ENCODE peak calls at places on chromosomes 16 and 17, in five cellular contexts. Y, B, J, K and V are unnamed samples.

GRCh38 chr16:83675136-83675535 is 132.6 kb upstream of the HSBP1 start:
- DNase-seq in Y (no peak), B (no peak), J (no peak), K (peak), V (no peak)

GRCh38 chr17:75783803-75784472 is 668 bp upstream of the UNK start:
- DNase-seq in Y (no peak), B (no peak), J (peak), K (no peak), V (no peak)

GRCh38 chr16:58661199-58661830 is 23.3 kb downstream of the SLC38A7 start:
- DNase-seq in Y (peak), B (peak), J (no peak), K (peak), V (peak)

GRCh38 chr16:79767597-79768280 is 167.2 kb upstream of the MAF start:
- DNase-seq in Y (no peak), B (no peak), J (no peak), K (peak), V (peak)

GRCh38 chr16:75045424-75045823 is 46.6 kb downstream of the ZNRF1 start:
- DNase-seq in Y (no peak), B (no peak), J (no peak), K (no peak), V (no peak)

GRCh38 chr16:21083729-21084268 is 66.8 kb downstream of the DNAH3 start:
- DNase-seq in Y (peak), B (peak), J (peak), K (peak), V (peak)

GRCh38 chr17:17900615-17901520 is 64.1 kb upstream of the SREBF1 start:
- DNase-seq in Y (peak), B (no peak), J (no peak), K (no peak), V (peak)

GRCh38 chr17:12591336-12591735 is 74.4 kb upstream of the MYOCD start:
- DNase-seq in Y (no peak), B (peak), J (no peak), K (no peak), V (peak)

GRCh38 chr17:15918661-15919259 is 26.2 kb upstream of the ADORA2B start:
- DNase-seq in Y (no peak), B (no peak), J (no peak), K (no peak), V (no peak)

GRCh38 chr16:87382023-87382785 is 1.4 kb downstream of the FBXO31 start:
- DNase-seq in Y (no peak), B (no peak), J (no peak), K (no peak), V (peak)

GRCh38 chr17:39461911-39462641 is 790 bp downstream of the CDK12 start:
- DNase-seq in Y (peak), B (peak), J (peak), K (no peak), V (peak)

DNA sequence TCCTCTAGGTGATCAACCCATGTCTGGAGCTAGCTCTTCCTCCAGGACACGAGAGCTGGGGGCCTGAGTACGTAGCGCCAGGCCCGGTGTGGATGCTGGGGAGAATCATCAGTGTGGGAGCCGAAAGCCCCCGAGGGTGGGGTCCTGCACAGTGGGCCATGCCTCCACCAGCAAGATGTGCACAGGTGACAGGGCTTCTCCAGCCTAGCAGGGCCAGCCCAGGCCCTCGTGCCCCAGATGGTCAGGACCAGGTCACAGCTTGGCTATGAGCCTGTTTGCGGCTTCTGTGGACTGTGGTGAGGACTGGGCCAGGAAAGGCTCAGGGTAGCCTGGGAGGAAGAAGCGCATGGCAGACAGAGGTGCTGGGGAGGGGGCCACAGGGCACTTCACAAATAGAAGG is 7.8 kb downstream of the MPG start:
- DNase-seq in Y (no peak), B (no peak), J (no peak), K (no peak), V (no peak)
- H2BK12ac ChIP-seq in Y (no peak), B (no peak), J (no peak), K (no peak), V (no peak)

GRCh38 chr16:67775273-67775672 is 31.1 kb downstream of the RANBP10 start:
- DNase-seq in Y (peak), B (no peak), J (no peak), K (no peak), V (no peak)
- H2BK12ac ChIP-seq in Y (no peak), B (no peak), J (no peak), K (no peak), V (no peak)

DNA sequence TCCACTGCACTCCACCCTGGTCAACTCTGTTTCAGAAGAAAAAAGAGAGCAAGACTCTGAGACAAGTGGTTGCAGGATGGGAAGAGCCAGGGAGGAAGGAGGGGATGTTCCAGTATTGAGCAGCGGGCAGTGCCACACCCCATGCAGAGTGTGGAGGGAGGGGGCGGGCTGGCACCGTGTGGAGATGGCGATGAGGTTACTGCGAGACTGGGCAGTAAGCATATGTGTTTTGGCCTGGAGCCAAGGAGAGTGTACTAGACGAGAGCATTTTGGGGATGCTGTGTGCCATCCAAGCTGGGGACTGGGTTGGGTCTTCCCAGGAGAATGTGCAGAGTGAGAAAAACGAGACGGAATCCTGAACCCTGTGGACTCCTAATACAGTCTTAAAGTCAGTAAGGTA is 3.3 kb downstream of the TBC1D24 start:
- DNase-seq in Y (no peak), B (no peak), J (no peak), K (no peak), V (no peak)
- H2BK12ac ChIP-seq in Y (no peak), B (no peak), J (no peak), K (no peak), V (no peak)

DNA sequence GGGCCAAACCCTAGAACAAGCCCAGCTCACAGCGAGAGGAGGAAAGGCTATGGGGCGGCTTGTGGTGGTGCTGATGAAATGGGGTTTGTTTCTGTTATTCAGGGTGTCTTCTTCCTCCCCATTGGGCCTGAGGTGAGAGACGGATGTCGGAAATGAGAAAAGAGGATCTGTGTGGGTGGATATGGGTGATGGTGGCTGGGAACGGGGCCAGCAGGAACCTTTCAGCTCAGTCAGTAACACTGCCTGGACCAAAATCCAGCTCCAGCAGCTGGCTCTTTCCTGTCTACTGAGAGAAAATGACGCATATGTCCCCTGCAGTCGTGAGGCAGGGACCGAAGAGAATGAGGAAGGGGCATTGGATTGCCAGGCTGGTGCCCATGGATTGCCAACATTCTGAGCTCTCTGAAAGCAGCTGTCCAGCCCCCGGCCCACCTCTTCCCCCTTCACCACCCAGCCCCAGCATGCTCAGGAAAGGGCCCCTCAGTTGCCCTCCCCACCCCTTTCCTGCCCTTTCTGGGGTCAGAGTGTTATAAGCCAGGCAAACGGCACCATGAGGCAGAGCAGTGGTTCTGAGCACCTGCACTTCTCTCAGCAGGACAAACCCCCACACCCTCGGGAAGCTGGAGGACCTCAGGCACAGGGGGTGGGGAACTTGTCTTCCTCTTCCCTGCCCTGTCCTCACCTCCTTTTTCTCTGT is 4.0 kb downstream of the MYH3 start:
- DNase-seq in Y (no peak), B (no peak), J (no peak), K (no peak), V (no peak)
- H2BK12ac ChIP-seq in Y (no peak), B (no peak), J (no peak), K (no peak), V (no peak)

DNA sequence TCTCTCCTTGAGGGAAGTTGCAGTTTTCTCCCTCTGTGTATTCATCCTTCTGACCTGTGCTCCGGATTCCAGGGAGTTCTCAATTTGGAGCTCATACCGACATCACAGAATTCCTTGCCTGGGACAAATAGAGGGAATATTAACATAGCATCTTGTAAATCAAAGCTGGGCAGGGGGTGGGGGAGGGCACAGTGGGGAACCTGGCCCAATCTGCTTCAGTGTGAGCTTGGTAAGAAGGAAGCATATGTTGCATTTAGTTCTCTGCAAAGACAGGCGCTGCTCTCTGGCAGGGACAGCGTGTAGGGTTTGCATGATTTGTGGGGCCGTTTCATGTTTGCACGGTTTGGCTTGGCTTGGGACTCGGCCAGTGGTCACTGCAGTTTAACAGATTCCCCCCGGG is 177.9 kb downstream of the WWOX start:
- DNase-seq in Y (peak), B (peak), J (no peak), K (no peak), V (no peak)
- H2BK12ac ChIP-seq in Y (no peak), B (no peak), J (peak), K (no peak), V (no peak)